ENCODE peak calls at places on chromosomes 2 and 18, in four cellular contexts. One of them, this sample, is unnamed.

GRCh38 chr2:54658548-54659207 is 64.8 kb upstream of the EML6 start:
- DNase-seq in esophagus squamous epithelium: no peak
- DNase-seq in WERI-Rb-1: no peak
- DNase-seq in mammary epithelial cell: peak; percentile 49
- DNase-seq in this sample: no peak

GRCh38 chr2:232438951-232439757 is 16.8 kb upstream of the ALPI start:
- DNase-seq in esophagus squamous epithelium: no peak
- DNase-seq in WERI-Rb-1: peak; percentile 67
- DNase-seq in mammary epithelial cell: no peak
- DNase-seq in this sample: peak; percentile 88

GRCh38 chr2:157056200-157056676 is 201.3 kb upstream of the GALNT5 start:
- DNase-seq in esophagus squamous epithelium: no peak
- DNase-seq in WERI-Rb-1: no peak
- DNase-seq in mammary epithelial cell: peak; percentile 68
- DNase-seq in this sample: no peak

GRCh38 chr2:64474200-64474630 is 20.3 kb downstream of the LGALSL start:
- DNase-seq in esophagus squamous epithelium: no peak
- DNase-seq in WERI-Rb-1: no peak
- DNase-seq in mammary epithelial cell: no peak
- DNase-seq in this sample: peak; percentile 15

GRCh38 chr2:127953128-127953718 is 67.5 kb upstream of the AMMECR1L start:
- DNase-seq in esophagus squamous epithelium: no peak
- DNase-seq in WERI-Rb-1: no peak
- DNase-seq in mammary epithelial cell: no peak
- DNase-seq in this sample: no peak

GRCh38 chr2:179580378-179581146 is 280.9 kb downstream of the ZNF385B start:
- DNase-seq in esophagus squamous epithelium: no peak
- DNase-seq in WERI-Rb-1: no peak
- DNase-seq in mammary epithelial cell: no peak
- DNase-seq in this sample: no peak

GRCh38 chr2:157052685-157053224 is 204.8 kb upstream of the GALNT5 start:
- DNase-seq in esophagus squamous epithelium: no peak
- DNase-seq in WERI-Rb-1: no peak
- DNase-seq in mammary epithelial cell: peak; percentile 57
- DNase-seq in this sample: no peak

GRCh38 chr18:23207191-23207955 is 72.1 kb downstream of the CABLES1 start:
- DNase-seq in esophagus squamous epithelium: no peak
- DNase-seq in WERI-Rb-1: no peak
- DNase-seq in mammary epithelial cell: no peak
- DNase-seq in this sample: peak; percentile 91

GRCh38 chr18:52288403-52289004 is 51.5 kb upstream of the DCC start:
- DNase-seq in esophagus squamous epithelium: no peak
- DNase-seq in WERI-Rb-1: peak; percentile 68
- DNase-seq in mammary epithelial cell: peak; percentile 25
- DNase-seq in this sample: peak; percentile 8

GRCh38 chr2:194545978-194546377 is 1111.0 kb upstream of the SLC39A10 start:
- DNase-seq in esophagus squamous epithelium: no peak
- DNase-seq in WERI-Rb-1: no peak
- DNase-seq in mammary epithelial cell: no peak
- DNase-seq in this sample: no peak

GRCh38 chr2:79125721-79125985 is 5.4 kb downstream of the REG1A start:
- DNase-seq in esophagus squamous epithelium: no peak
- DNase-seq in WERI-Rb-1: no peak
- DNase-seq in mammary epithelial cell: no peak
- DNase-seq in this sample: no peak

GRCh38 chr2:18171191-18172139 is 293.0 kb downstream of the KCNS3 start:
- DNase-seq in esophagus squamous epithelium: no peak
- DNase-seq in WERI-Rb-1: no peak
- DNase-seq in mammary epithelial cell: no peak
- DNase-seq in this sample: no peak

GRCh38 chr2:234681206-234681605 is 184.3 kb upstream of the ARL4C start:
- DNase-seq in esophagus squamous epithelium: no peak
- DNase-seq in WERI-Rb-1: no peak
- DNase-seq in mammary epithelial cell: no peak
- DNase-seq in this sample: no peak

GRCh38 chr18:45416168-45416567 is 199.1 kb upstream of the SLC14A2 start:
- DNase-seq in esophagus squamous epithelium: no peak
- DNase-seq in WERI-Rb-1: no peak
- DNase-seq in mammary epithelial cell: peak; percentile 32
- DNase-seq in this sample: no peak

DNA sequence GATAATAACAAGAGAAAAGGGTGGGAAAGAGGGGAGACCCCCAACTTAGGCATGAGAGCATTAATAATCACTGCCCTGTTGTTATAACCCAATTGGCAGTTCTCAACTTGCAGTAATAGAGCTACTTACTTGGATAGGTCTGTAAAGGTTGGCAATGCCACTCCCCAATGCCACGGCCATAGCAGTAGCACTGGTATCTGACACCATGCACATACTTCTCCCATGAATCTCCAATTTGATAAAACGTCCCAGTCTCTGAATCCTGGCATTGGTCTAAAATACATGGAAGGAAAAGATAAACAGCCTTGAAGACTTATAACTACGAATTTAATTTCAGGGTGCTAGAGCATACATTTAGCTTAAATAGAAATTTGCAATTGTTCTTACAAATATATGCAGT is 16.8 kb downstream of the FN1 start:
- DNase-seq in esophagus squamous epithelium: no peak
- DNase-seq in WERI-Rb-1: no peak
- DNase-seq in mammary epithelial cell: no peak
- DNase-seq in this sample: no peak
- H3K4me3 ChIP-seq in esophagus squamous epithelium: no peak overlapping the region
- H3K4me3 ChIP-seq in WERI-Rb-1: no peak overlapping the region
- H3K4me3 ChIP-seq in mammary epithelial cell: no peak overlapping the region
- H3K4me3 ChIP-seq in this sample: no peak overlapping the region

GRCh38 chr2:205754285-205754923 is 72.1 kb downstream of the NRP2 start:
- DNase-seq in esophagus squamous epithelium: no peak
- DNase-seq in WERI-Rb-1: no peak
- DNase-seq in mammary epithelial cell: no peak
- DNase-seq in this sample: no peak

GRCh38 chr2:205752421-205752820 is 70.1 kb downstream of the NRP2 start:
- DNase-seq in esophagus squamous epithelium: no peak
- DNase-seq in WERI-Rb-1: no peak
- DNase-seq in mammary epithelial cell: no peak
- DNase-seq in this sample: no peak

GRCh38 chr2:205754924-205755321 is 72.6 kb downstream of the NRP2 start:
- DNase-seq in esophagus squamous epithelium: no peak
- DNase-seq in WERI-Rb-1: no peak
- DNase-seq in mammary epithelial cell: peak; percentile 49
- DNase-seq in this sample: no peak

GRCh38 chr2:205751621-205752031 is 69.3 kb downstream of the NRP2 start:
- DNase-seq in esophagus squamous epithelium: no peak
- DNase-seq in WERI-Rb-1: no peak
- DNase-seq in mammary epithelial cell: peak; percentile 75
- DNase-seq in this sample: no peak

GRCh38 chr2:205752924-205753323 is 70.6 kb downstream of the NRP2 start:
- DNase-seq in esophagus squamous epithelium: no peak
- DNase-seq in WERI-Rb-1: no peak
- DNase-seq in mammary epithelial cell: no peak
- DNase-seq in this sample: no peak
- H3K36me3 ChIP-seq in esophagus squamous epithelium: peaks cover 17% of the 10 kb centered on the region
- H3K36me3 ChIP-seq in WERI-Rb-1: peaks cover 5% of the 10 kb centered on the region
- H3K36me3 ChIP-seq in mammary epithelial cell: peaks cover 12% of the 10 kb centered on the region
- H3K36me3 ChIP-seq in this sample: no peaks in the 10 kb centered on the region

DNA sequence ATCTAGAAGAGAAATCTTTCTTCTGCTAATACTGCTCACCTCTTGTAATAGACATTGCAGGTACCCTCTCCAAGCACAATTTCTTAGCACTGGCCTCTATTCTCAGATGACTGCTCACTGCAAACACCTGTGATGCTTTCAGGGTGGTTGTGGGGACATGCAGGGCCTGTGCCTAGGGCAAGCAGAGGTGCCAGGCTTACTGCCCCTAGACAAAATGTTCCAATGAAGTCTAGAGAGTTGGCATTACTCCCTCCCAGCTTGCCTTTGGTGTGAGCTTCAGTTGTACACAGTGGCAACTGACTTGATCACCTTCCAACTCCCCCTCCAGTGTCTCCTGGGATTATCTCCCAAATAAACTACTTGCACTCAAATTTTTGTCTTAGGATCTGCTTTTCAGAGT is 12.9 kb upstream of the TXNDC2 start:
- DNase-seq in esophagus squamous epithelium: no peak
- DNase-seq in WERI-Rb-1: no peak
- DNase-seq in mammary epithelial cell: no peak
- DNase-seq in this sample: no peak
- H3K27me3 ChIP-seq in esophagus squamous epithelium: no peaks in the 10 kb centered on the region
- H3K27me3 ChIP-seq in WERI-Rb-1: no peaks in the 10 kb centered on the region
- H3K27me3 ChIP-seq in mammary epithelial cell: no peaks in the 10 kb centered on the region
- H3K27me3 ChIP-seq in this sample: no peaks in the 10 kb centered on the region

DNA sequence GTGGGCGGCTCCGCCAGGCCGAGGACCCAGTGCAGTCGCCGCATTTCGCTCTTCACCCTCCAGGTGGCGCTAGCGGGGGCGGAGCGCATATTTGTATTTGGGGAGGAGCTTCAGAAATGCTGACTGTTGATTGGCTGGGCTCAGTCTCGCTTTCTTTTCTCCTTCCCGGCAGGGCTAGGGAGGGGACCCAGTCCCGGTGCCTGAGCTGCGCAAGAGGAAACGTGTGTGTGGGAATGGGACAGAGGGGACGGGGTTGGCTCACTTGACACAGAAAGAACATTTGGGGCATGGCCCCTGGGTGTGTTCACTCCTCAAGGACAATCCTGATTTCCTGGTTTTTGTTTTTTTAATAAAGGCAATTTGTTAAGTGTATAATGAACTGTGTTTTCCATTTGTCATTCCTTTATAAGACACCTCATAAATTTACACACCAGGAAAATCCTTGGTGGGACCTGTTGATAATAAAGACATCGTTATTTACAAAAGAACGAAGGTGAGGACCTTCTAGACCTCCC is 20.4 kb upstream of the DNMT3A start:
- DNase-seq in esophagus squamous epithelium: peak; percentile 63
- DNase-seq in WERI-Rb-1: peak; percentile 81
- DNase-seq in mammary epithelial cell: peak; percentile 77
- DNase-seq in this sample: peak; percentile 98
- H3K4me3 ChIP-seq in esophagus squamous epithelium: peak overlapping the region; percentile 56
- H3K4me3 ChIP-seq in WERI-Rb-1: no peak overlapping the region
- H3K4me3 ChIP-seq in mammary epithelial cell: peak overlapping the region; percentile 11
- H3K4me3 ChIP-seq in this sample: no peak overlapping the region

GRCh38 chr2:10165282-10165681 is 42.7 kb downstream of the RRM2 start:
- DNase-seq in esophagus squamous epithelium: no peak
- DNase-seq in WERI-Rb-1: no peak
- DNase-seq in mammary epithelial cell: no peak
- DNase-seq in this sample: peak; percentile 22

GRCh38 chr2:10166489-10167295 is 44.2 kb downstream of the RRM2 start:
- DNase-seq in esophagus squamous epithelium: no peak
- DNase-seq in WERI-Rb-1: no peak
- DNase-seq in mammary epithelial cell: no peak
- DNase-seq in this sample: peak; percentile 28

GRCh38 chr2:10167316-10167715 is 44.8 kb downstream of the RRM2 start:
- DNase-seq in esophagus squamous epithelium: no peak
- DNase-seq in WERI-Rb-1: no peak
- DNase-seq in mammary epithelial cell: no peak
- DNase-seq in this sample: peak; percentile 30

GRCh38 chr2:10164611-10165010 is 42.1 kb downstream of the RRM2 start:
- DNase-seq in esophagus squamous epithelium: no peak
- DNase-seq in WERI-Rb-1: no peak
- DNase-seq in mammary epithelial cell: no peak
- DNase-seq in this sample: no peak

DNA sequence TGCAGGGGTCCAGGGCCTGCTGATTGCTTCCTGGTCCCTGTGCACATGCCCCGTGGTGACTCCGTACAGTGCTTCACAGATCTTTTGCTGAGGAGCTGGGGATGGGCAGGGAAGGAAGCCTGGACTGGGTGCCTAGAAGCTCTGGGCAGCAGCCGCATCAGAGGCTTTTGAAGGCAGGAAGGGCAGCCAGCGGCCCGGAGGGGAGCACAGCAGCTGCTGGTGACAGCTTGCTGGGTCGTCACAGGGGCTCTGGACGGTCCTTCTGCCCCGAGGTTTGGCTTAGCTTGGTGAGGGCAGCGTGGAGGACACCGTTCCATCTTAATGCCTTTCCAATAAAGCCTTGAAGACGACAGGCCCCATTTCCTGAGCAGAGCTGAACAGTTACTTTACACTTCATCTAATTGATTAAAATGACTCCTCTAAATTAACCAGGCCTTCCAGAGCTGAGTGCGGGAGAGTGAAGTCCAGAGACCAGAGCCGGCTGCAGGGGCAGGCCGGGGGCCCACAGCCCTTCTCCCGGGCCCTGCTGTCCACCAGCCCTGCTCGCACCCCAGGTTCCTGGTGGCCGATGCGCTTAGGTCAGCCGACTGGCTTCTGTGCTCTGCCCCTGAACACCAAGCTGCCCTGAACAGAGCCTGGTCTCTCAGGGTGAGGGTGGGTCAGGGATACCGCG is 43.4 kb downstream of the RRM2 start:
- DNase-seq in esophagus squamous epithelium: no peak
- DNase-seq in WERI-Rb-1: no peak
- DNase-seq in mammary epithelial cell: no peak
- DNase-seq in this sample: peak; percentile 42
- H3K36me3 ChIP-seq in esophagus squamous epithelium: no peaks in the 10 kb centered on the region
- H3K36me3 ChIP-seq in WERI-Rb-1: peaks cover 36% of the 10 kb centered on the region
- H3K36me3 ChIP-seq in mammary epithelial cell: no peaks in the 10 kb centered on the region
- H3K36me3 ChIP-seq in this sample: no peaks in the 10 kb centered on the region

GRCh38 chr2:241040811-241041334 is 42.5 kb downstream of the SNED1 start:
- DNase-seq in esophagus squamous epithelium: no peak
- DNase-seq in WERI-Rb-1: no peak
- DNase-seq in mammary epithelial cell: no peak
- DNase-seq in this sample: no peak
- H3K27me3 ChIP-seq in esophagus squamous epithelium: no peaks in the 10 kb centered on the region
- H3K27me3 ChIP-seq in WERI-Rb-1: no peaks in the 10 kb centered on the region
- H3K27me3 ChIP-seq in mammary epithelial cell: peaks cover 10% of the 10 kb centered on the region
- H3K27me3 ChIP-seq in this sample: peaks cover 9% of the 10 kb centered on the region

GRCh38 chr2:44061876-44062275 is 66.1 kb upstream of the LRPPRC start:
- DNase-seq in esophagus squamous epithelium: no peak
- DNase-seq in WERI-Rb-1: no peak
- DNase-seq in mammary epithelial cell: no peak
- DNase-seq in this sample: no peak
- H3K4me3 ChIP-seq in esophagus squamous epithelium: no peak overlapping the region
- H3K4me3 ChIP-seq in WERI-Rb-1: no peak overlapping the region
- H3K4me3 ChIP-seq in mammary epithelial cell: no peak overlapping the region
- H3K4me3 ChIP-seq in this sample: no peak overlapping the region

DNA sequence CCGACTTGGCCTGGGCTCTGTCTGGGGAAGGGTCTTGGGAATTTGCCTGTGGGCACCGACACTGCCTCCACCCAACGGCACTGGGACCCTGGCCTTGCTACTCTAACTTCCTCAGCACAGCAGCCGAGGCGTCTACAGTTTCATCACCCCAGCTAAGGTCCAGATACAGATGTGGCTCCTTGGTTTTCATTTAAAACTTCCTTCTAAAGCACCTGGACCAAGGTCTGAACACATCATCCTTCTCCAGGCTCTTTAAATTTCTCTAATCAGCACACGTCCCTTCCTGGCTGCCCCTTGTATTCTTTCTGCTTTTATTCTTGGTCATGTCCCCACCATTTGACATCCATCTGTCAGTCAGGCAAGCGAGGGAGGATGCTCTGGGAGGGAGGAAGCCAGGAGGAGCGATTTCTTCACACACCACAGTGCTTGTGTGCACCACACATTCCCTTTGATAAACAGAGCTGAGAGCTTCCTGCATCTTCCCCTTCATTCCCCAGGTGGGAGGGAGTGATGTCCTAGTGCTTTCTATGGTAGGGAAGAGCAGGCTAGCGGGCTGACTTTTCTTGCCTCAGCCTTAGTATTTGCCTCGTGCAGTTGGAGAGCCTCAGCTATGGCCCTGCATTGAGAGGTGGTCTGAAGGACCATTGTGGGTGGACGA is 6.9 kb downstream of the LBH start:
- DNase-seq in esophagus squamous epithelium: no peak
- DNase-seq in WERI-Rb-1: no peak
- DNase-seq in mammary epithelial cell: no peak
- DNase-seq in this sample: no peak
- H3K36me3 ChIP-seq in esophagus squamous epithelium: peaks cover 12% of the 10 kb centered on the region
- H3K36me3 ChIP-seq in WERI-Rb-1: peaks cover 22% of the 10 kb centered on the region
- H3K36me3 ChIP-seq in mammary epithelial cell: no peaks in the 10 kb centered on the region
- H3K36me3 ChIP-seq in this sample: peaks cover 9% of the 10 kb centered on the region